ENCODE peak calls at places on chromosomes 2 and 18, in ten cellular contexts. L, Y, H, G, P, M, O, B, V and D are unnamed samples.

GRCh38 chr2:197229509-197230458 is 80.8 kb downstream of the ANKRD44 start:
- DNase-seq in L (no peak), Y (no peak), H (no peak), G (no peak), P (peak), M (no peak), O (peak), B (no peak), V (no peak), D (no peak)

GRCh38 chr2:16096962-16097361 is 156.6 kb downstream of the MYCN start:
- DNase-seq in L (no peak), Y (no peak), H (no peak), G (no peak), P (no peak), M (no peak), O (no peak), B (no peak), V (no peak), D (no peak)

GRCh38 chr2:8408560-8409460 is 273.0 kb upstream of the ID2 start:
- DNase-seq in L (no peak), Y (no peak), H (no peak), G (no peak), P (no peak), M (no peak), O (no peak), B (no peak), V (no peak), D (peak)

GRCh38 chr18:35580748-35581534 is 599 bp upstream of the GALNT1 start:
- DNase-seq in L (peak), Y (peak), H (peak), G (peak), P (peak), M (peak), O (peak), B (peak), V (peak), D (peak)

GRCh38 chr2:138877421-138877820 is 97.2 kb upstream of the NXPH2 start:
- DNase-seq in L (no peak), Y (no peak), H (no peak), G (no peak), P (no peak), M (no peak), O (no peak), B (no peak), V (no peak), D (no peak)

GRCh38 chr2:231565915-231566594 is 26.6 kb upstream of the TEX44 start:
- DNase-seq in L (no peak), Y (no peak), H (no peak), G (no peak), P (no peak), M (no peak), O (no peak), B (no peak), V (no peak), D (no peak)

GRCh38 chr2:219308142-219309093 is 783 bp downstream of the PTPRN start:
- DNase-seq in L (peak), Y (peak), H (peak), G (no peak), P (peak), M (peak), O (peak), B (no peak), V (peak), D (peak)

GRCh38 chr2:97699765-97700444 is 13.5 kb upstream of the ZAP70 start:
- DNase-seq in L (peak), Y (peak), H (peak), G (no peak), P (peak), M (peak), O (peak), B (peak), V (no peak), D (peak)

GRCh38 chr2:25313711-25314513 is 27.8 kb downstream of the DNMT3A start:
- DNase-seq in L (no peak), Y (no peak), H (no peak), G (no peak), P (no peak), M (no peak), O (no peak), B (no peak), V (no peak), D (no peak)

GRCh38 chr18:45357681-45358470 is 257.4 kb upstream of the SLC14A2 start:
- DNase-seq in L (no peak), Y (no peak), H (no peak), G (no peak), P (peak), M (no peak), O (no peak), B (no peak), V (no peak), D (no peak)

GRCh38 chr18:12278153-12278764 is 24.1 kb downstream of the CIDEA start:
- DNase-seq in L (no peak), Y (no peak), H (no peak), G (no peak), P (peak), M (no peak), O (peak), B (no peak), V (no peak), D (peak)

GRCh38 chr2:28656937-28657615 is 94.6 kb upstream of the PPP1CB start:
- DNase-seq in L (no peak), Y (no peak), H (no peak), G (no peak), P (no peak), M (no peak), O (no peak), B (no peak), V (no peak), D (no peak)

GRCh38 chr18:23690505-23691068 is 1.3 kb downstream of the LAMA3 start:
- DNase-seq in L (no peak), Y (no peak), H (peak), G (no peak), P (no peak), M (no peak), O (no peak), B (no peak), V (no peak), D (no peak)

GRCh38 chr2:114534728-114535084 is 92.3 kb downstream of the DPP10 start:
- DNase-seq in L (no peak), Y (no peak), H (no peak), G (no peak), P (no peak), M (no peak), O (no peak), B (no peak), V (no peak), D (no peak)

GRCh38 chr2:215423928-215424540 is 11.8 kb downstream of the FN1 start:
- DNase-seq in L (no peak), Y (no peak), H (no peak), G (no peak), P (peak), M (no peak), O (peak), B (no peak), V (no peak), D (no peak)

GRCh38 chr2:69762513-69763494 is 20.9 kb downstream of the ANXA4 start:
- DNase-seq in L (no peak), Y (no peak), H (no peak), G (peak), P (peak), M (no peak), O (peak), B (no peak), V (no peak), D (no peak)

GRCh38 chr2:237147317-237147716 is 61.6 kb downstream of the COPS8 start:
- DNase-seq in L (no peak), Y (no peak), H (no peak), G (no peak), P (peak), M (no peak), O (no peak), B (no peak), V (no peak), D (no peak)

GRCh38 chr2:189751080-189751658 is 11.4 kb downstream of the OSGEPL1 start:
- DNase-seq in L (peak), Y (no peak), H (peak), G (no peak), P (peak), M (peak), O (peak), B (no peak), V (no peak), D (peak)

GRCh38 chr2:86275384-86275799 is 62.0 kb downstream of the REEP1 start:
- DNase-seq in L (no peak), Y (no peak), H (no peak), G (no peak), P (no peak), M (no peak), O (no peak), B (no peak), V (no peak), D (no peak)

GRCh38 chr2:102290594-102290993 is 20.8 kb upstream of the IL1RL1 start:
- DNase-seq in L (no peak), Y (no peak), H (no peak), G (no peak), P (no peak), M (no peak), O (no peak), B (no peak), V (no peak), D (no peak)

GRCh38 chr2:59296279-59296678 is 1055.2 kb upstream of the FANCL start:
- DNase-seq in L (no peak), Y (no peak), H (no peak), G (no peak), P (no peak), M (no peak), O (no peak), B (no peak), V (no peak), D (no peak)

GRCh38 chr2:47250576-47251403 is 95.7 kb upstream of the STPG4 start:
- DNase-seq in L (no peak), Y (no peak), H (no peak), G (no peak), P (no peak), M (no peak), O (no peak), B (no peak), V (no peak), D (no peak)

GRCh38 chr18:69838620-69839411 is 108.9 kb downstream of the CD226 start:
- DNase-seq in L (no peak), Y (no peak), H (no peak), G (no peak), P (no peak), M (no peak), O (no peak), B (no peak), V (no peak), D (no peak)

GRCh38 chr2:95386031-95386430 is 16.5 kb upstream of the FAHD2A start:
- DNase-seq in L (no peak), Y (no peak), H (no peak), G (no peak), P (no peak), M (no peak), O (no peak), B (no peak), V (no peak), D (no peak)

GRCh38 chr2:11419781-11420180 is 46.2 kb downstream of the E2F6 start:
- DNase-seq in L (no peak), Y (peak), H (no peak), G (no peak), P (peak), M (no peak), O (peak), B (no peak), V (no peak), D (no peak)

GRCh38 chr18:59357928-59358327 is 1.1 kb downstream of the LMAN1 start:
- DNase-seq in L (peak), Y (no peak), H (no peak), G (no peak), P (peak), M (peak), O (peak), B (no peak), V (no peak), D (peak)
- H3K4me3 ChIP-seq in L (peak), Y (peak), H (peak), G (peak), P (peak), M (peak), O (peak), B (no peak), V (peak), D (peak)

GRCh38 chr2:17104454-17104853 is 413.8 kb downstream of the RAD51AP2 start:
- DNase-seq in L (no peak), Y (no peak), H (no peak), G (no peak), P (peak), M (no peak), O (peak), B (no peak), V (no peak), D (no peak)
- H3K27ac ChIP-seq in L (no peak), Y (no peak), H (no peak), G (no peak), P (no peak), M (no peak), O (no peak), B (no peak), V (no peak), D (no peak)

GRCh38 chr18:59359576-59359952 is 499 bp upstream of the LMAN1 start:
- DNase-seq in L (no peak), Y (no peak), H (no peak), G (no peak), P (no peak), M (no peak), O (no peak), B (no peak), V (no peak), D (no peak)
- H3K4me3 ChIP-seq in L (peak), Y (peak), H (peak), G (peak), P (peak), M (peak), O (peak), B (peak), V (peak), D (peak)

DNA sequence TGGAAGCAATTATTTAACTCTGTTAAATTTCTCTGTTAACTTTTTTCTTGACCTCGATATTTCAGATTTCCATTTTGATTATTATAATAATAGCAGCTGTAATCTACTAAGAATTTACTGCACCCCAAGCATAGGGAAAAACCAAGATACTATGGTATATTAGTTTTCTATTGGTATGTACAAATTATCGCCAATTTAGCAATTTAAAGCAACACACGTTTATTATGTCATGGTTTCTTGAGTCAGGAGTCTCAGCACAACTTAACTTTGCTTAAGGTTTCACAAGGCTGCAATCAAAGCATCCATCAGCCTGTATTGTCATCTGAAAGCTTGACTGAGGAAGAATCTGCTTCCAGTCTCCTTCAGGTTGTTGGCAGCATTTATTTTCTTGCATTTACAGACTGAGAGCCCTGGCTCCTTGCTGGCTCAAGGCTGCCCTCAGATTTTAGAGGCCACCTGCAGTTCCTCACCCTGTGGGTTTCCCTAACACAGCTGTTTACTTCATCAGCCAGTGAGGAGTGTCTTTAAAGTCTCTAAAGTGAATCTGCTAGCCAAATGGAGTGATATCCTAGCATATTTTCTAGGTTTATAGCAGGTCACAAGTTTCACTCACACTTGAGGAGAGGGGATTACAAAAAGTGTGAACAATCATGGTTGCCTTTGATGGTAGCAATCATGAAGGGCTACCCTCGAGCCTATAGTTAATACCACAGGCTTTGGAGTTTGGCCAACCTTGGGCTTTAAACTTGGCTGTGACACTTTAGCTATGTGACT is 4.4 kb upstream of the VPS54 start:
- DNase-seq in L (no peak), Y (no peak), H (no peak), G (no peak), P (no peak), M (no peak), O (no peak), B (no peak), V (no peak), D (peak)
- H3K27ac ChIP-seq in L (no peak), Y (no peak), H (no peak), G (no peak), P (no peak), M (no peak), O (no peak), B (no peak), V (no peak), D (peak)

GRCh38 chr2:64929329-64929728 is 59.9 kb upstream of the SLC1A4 start:
- DNase-seq in L (no peak), Y (no peak), H (no peak), G (no peak), P (no peak), M (no peak), O (no peak), B (no peak), V (no peak), D (no peak)

GRCh38 chr2:64934530-64934929 is 54.7 kb upstream of the SLC1A4 start:
- DNase-seq in L (no peak), Y (no peak), H (no peak), G (no peak), P (no peak), M (no peak), O (no peak), B (no peak), V (no peak), D (no peak)

GRCh38 chr2:64932327-64933216 is 56.6 kb upstream of the SLC1A4 start:
- DNase-seq in L (no peak), Y (no peak), H (no peak), G (no peak), P (no peak), M (no peak), O (no peak), B (no peak), V (no peak), D (peak)

GRCh38 chr2:64931536-64932326 is 57.5 kb upstream of the SLC1A4 start:
- DNase-seq in L (no peak), Y (no peak), H (no peak), G (no peak), P (no peak), M (no peak), O (no peak), B (no peak), V (no peak), D (no peak)

GRCh38 chr2:64930159-64930558 is 59.0 kb upstream of the SLC1A4 start:
- DNase-seq in L (no peak), Y (no peak), H (no peak), G (no peak), P (no peak), M (no peak), O (no peak), B (no peak), V (no peak), D (no peak)
- H3K4me3 ChIP-seq in L (no peak), Y (no peak), H (no peak), G (no peak), P (no peak), M (no peak), O (no peak), B (no peak), V (no peak), D (peak)

DNA sequence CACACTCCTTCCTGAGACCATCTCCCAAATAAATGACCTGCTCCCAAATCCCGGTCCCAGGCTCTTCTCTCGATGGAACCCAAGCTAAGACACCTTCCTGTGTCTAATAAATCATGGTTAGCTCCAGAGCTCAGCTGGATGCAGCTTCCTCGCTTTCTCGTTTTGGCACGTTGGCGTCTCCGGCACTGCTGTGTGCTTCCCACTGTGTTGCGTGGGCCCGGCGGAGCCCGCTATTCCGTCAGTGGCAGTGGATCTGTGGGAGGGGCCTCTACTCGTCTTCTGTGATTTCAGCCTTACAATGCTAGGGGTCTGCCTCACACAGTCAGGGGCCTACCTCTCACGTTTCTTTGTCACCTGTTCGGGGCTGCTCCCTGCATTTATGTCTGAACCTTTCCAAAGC is 29.4 kb upstream of the YWHAQ start:
- DNase-seq in L (no peak), Y (no peak), H (no peak), G (no peak), P (no peak), M (no peak), O (no peak), B (no peak), V (no peak), D (no peak)
- H3K27ac ChIP-seq in L (no peak), Y (no peak), H (no peak), G (no peak), P (no peak), M (no peak), O (no peak), B (no peak), V (no peak), D (no peak)

DNA sequence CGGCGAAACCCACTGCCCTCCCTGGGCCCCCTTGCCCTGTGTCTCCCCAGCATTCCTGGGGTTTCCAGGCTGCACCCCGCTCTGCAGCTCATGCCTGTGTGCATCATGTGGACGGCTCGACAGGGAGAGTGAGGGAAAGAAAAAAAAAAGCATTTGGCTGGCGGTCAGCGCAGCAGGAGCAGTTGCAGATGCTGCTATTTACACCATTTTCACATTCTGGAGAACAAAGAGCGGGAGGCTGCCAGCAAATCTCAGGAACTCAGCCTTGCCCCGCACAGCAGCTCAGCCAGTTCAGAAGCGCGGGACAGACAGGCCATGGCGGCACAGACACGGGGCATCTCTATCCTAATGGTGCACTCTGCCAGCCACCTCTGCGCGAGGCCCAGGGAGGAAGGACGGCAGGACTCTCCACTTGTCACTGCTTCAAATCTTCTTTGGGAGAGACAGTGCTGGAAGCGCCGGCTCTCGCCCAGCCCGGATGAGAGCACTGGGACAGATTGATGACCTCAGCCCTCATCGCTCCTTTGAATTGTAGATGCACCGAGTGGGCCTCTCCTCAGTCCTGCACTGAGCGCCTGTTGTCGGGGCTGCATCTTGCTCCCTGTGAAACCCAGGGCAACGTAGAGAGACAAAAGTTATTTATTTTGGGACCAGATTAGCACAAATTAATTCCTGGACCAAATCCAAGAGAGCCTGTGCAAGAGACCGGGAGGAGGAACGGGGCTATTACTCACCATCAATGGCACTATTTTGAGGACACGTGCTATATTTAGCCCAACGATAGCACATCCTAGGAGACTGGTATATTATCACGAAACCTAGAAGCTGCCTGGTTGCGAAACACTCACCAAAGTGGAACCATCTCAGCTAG is 211.3 kb upstream of the SMIM21 start:
- DNase-seq in L (no peak), Y (peak), H (peak), G (peak), P (peak), M (no peak), O (peak), B (no peak), V (no peak), D (no peak)
- H3K4me3 ChIP-seq in L (no peak), Y (no peak), H (peak), G (peak), P (peak), M (no peak), O (no peak), B (no peak), V (peak), D (no peak)